ENCODE peak calls at places on chromosome 18, in five cellular contexts. One of them, this sample, is unnamed.
A peak's percentile ranks its signal among the peaks of the same experiment; 100 is the strongest.

GRCh38 chr18:69956655-69957054 is 9.0 kb upstream of the CD226 start:
- DNase-seq in mesenchymal stem cell: no peak
- DNase-seq in mammary epithelial cell: no peak
- DNase-seq in OCI-LY7: no peak
- DNase-seq in A549: no peak
- DNase-seq in this sample: no peak

GRCh38 chr18:24764766-24765165 is 304.3 kb downstream of the HRH4 start:
- DNase-seq in A549: no peak
- DNase-seq in mammary epithelial cell: no peak
- DNase-seq in mesenchymal stem cell: no peak
- DNase-seq in OCI-LY7: no peak
- DNase-seq in this sample: no peak

GRCh38 chr18:45901654-45902210 is 65.4 kb downstream of the EPG5 start:
- DNase-seq in mesenchymal stem cell: no peak
- DNase-seq in A549: no peak
- DNase-seq in OCI-LY7: no peak
- DNase-seq in mammary epithelial cell: no peak
- DNase-seq in this sample: no peak

GRCh38 chr18:68916734-68917133 is 118.9 kb downstream of the CCDC102B start:
- DNase-seq in A549: no peak
- DNase-seq in mesenchymal stem cell: no peak
- DNase-seq in OCI-LY7: no peak
- DNase-seq in mammary epithelial cell: peak; percentile 94
- DNase-seq in this sample: no peak

GRCh38 chr18:3097082-3097481 is 84.1 kb upstream of the LPIN2 start:
- DNase-seq in mesenchymal stem cell: no peak
- DNase-seq in mammary epithelial cell: no peak
- DNase-seq in A549: no peak
- DNase-seq in OCI-LY7: no peak
- DNase-seq in this sample: no peak

GRCh38 chr18:38940863-38941531 is 1375.4 kb upstream of the CELF4 start:
- DNase-seq in A549: peak; percentile 1
- DNase-seq in mesenchymal stem cell: peak; percentile 89
- DNase-seq in mammary epithelial cell: peak; percentile 98
- DNase-seq in OCI-LY7: peak; percentile 28
- DNase-seq in this sample: peak; percentile 57

GRCh38 chr18:74368901-74369705 is 53.5 kb downstream of the C18orf63 start:
- DNase-seq in OCI-LY7: no peak
- DNase-seq in mammary epithelial cell: no peak
- DNase-seq in mesenchymal stem cell: no peak
- DNase-seq in A549: no peak
- DNase-seq in this sample: no peak

GRCh38 chr18:46573156-46573555 is 83.9 kb downstream of the LOXHD1 start:
- DNase-seq in mesenchymal stem cell: no peak
- DNase-seq in OCI-LY7: no peak
- DNase-seq in mammary epithelial cell: no peak
- DNase-seq in A549: no peak
- DNase-seq in this sample: no peak

GRCh38 chr18:22563098-22563707 is 145.5 kb upstream of the CTAGE1 start:
- DNase-seq in A549: peak; percentile 82
- DNase-seq in OCI-LY7: peak; percentile 39
- DNase-seq in mammary epithelial cell: peak; percentile 85
- DNase-seq in mesenchymal stem cell: peak; percentile 91
- DNase-seq in this sample: peak; percentile 94

GRCh38 chr18:9750606-9751304 is 42.7 kb downstream of the RAB31 start:
- DNase-seq in OCI-LY7: no peak
- DNase-seq in mammary epithelial cell: no peak
- DNase-seq in A549: no peak
- DNase-seq in mesenchymal stem cell: no peak
- DNase-seq in this sample: no peak

GRCh38 chr18:63216911-63217311 is 102.7 kb downstream of the BCL2 start:
- DNase-seq in mesenchymal stem cell: peak; percentile 16
- DNase-seq in OCI-LY7: no peak
- DNase-seq in A549: no peak
- DNase-seq in mammary epithelial cell: no peak
- DNase-seq in this sample: no peak

GRCh38 chr18:40258298-40258697 is 1696.7 kb upstream of the PIK3C3 start:
- DNase-seq in OCI-LY7: no peak
- DNase-seq in mesenchymal stem cell: peak; percentile 23
- DNase-seq in mammary epithelial cell: no peak
- DNase-seq in A549: no peak
- DNase-seq in this sample: no peak

GRCh38 chr18:45108754-45109153 is 428.1 kb downstream of the SETBP1 start:
- DNase-seq in mesenchymal stem cell: no peak
- DNase-seq in mammary epithelial cell: no peak
- DNase-seq in A549: no peak
- DNase-seq in OCI-LY7: no peak
- DNase-seq in this sample: no peak

GRCh38 chr18:3151379-3152264 is 68.1 kb downstream of the MYOM1 start:
- DNase-seq in mesenchymal stem cell: peak; percentile 48
- DNase-seq in OCI-LY7: peak; percentile 59
- DNase-seq in mammary epithelial cell: no peak
- DNase-seq in A549: peak; percentile 17
- DNase-seq in this sample: peak; percentile 2

GRCh38 chr18:25422230-25422629 is 70.3 kb upstream of the ZNF521 start:
- DNase-seq in mesenchymal stem cell: peak; percentile 54
- DNase-seq in A549: no peak
- DNase-seq in OCI-LY7: no peak
- DNase-seq in mammary epithelial cell: no peak
- DNase-seq in this sample: no peak

GRCh38 chr18:22408059-22408458 is 9.7 kb downstream of the CTAGE1 start:
- DNase-seq in OCI-LY7: peak; percentile 1
- DNase-seq in mesenchymal stem cell: no peak
- DNase-seq in A549: no peak
- DNase-seq in mammary epithelial cell: no peak
- DNase-seq in this sample: no peak

GRCh38 chr18:21831413-21831831 is 90.8 kb downstream of the MIB1 start:
- DNase-seq in mesenchymal stem cell: peak; percentile 19
- DNase-seq in mammary epithelial cell: no peak
- DNase-seq in A549: no peak
- DNase-seq in OCI-LY7: no peak
- DNase-seq in this sample: no peak

GRCh38 chr18:9017900-9018217 is 84.6 kb upstream of the NDUFV2 start:
- DNase-seq in OCI-LY7: no peak
- DNase-seq in mammary epithelial cell: peak; percentile 58
- DNase-seq in A549: no peak
- DNase-seq in mesenchymal stem cell: peak; percentile 86
- DNase-seq in this sample: peak; percentile 70

GRCh38 chr18:68233043-68233442 is 481.9 kb downstream of the TMX3 start:
- DNase-seq in A549: no peak
- DNase-seq in mammary epithelial cell: no peak
- DNase-seq in mesenchymal stem cell: no peak
- DNase-seq in OCI-LY7: no peak
- DNase-seq in this sample: no peak

GRCh38 chr18:42048150-42048549 is 93.1 kb downstream of the PIK3C3 start:
- DNase-seq in mesenchymal stem cell: peak; percentile 91
- DNase-seq in A549: no peak
- DNase-seq in mammary epithelial cell: peak; percentile 86
- DNase-seq in OCI-LY7: no peak
- DNase-seq in this sample: peak; percentile 81

GRCh38 chr18:34991561-34991960 is 49.7 kb upstream of the MAPRE2 start:
- DNase-seq in mammary epithelial cell: peak; percentile 85
- DNase-seq in A549: no peak
- DNase-seq in mesenchymal stem cell: no peak
- DNase-seq in OCI-LY7: no peak
- DNase-seq in this sample: no peak

GRCh38 chr18:34991152-34991551 is 50.1 kb upstream of the MAPRE2 start:
- DNase-seq in mesenchymal stem cell: no peak
- DNase-seq in OCI-LY7: no peak
- DNase-seq in mammary epithelial cell: no peak
- DNase-seq in A549: no peak
- DNase-seq in this sample: no peak

GRCh38 chr18:34985963-34986362 is 55.2 kb upstream of the MAPRE2 start:
- DNase-seq in mesenchymal stem cell: no peak
- DNase-seq in mammary epithelial cell: no peak
- DNase-seq in A549: no peak
- DNase-seq in OCI-LY7: no peak
- DNase-seq in this sample: no peak

GRCh38 chr18:34993289-34993688 is 47.9 kb upstream of the MAPRE2 start:
- DNase-seq in OCI-LY7: no peak
- DNase-seq in mesenchymal stem cell: no peak
- DNase-seq in mammary epithelial cell: peak; percentile 74
- DNase-seq in A549: no peak
- DNase-seq in this sample: no peak

DNA sequence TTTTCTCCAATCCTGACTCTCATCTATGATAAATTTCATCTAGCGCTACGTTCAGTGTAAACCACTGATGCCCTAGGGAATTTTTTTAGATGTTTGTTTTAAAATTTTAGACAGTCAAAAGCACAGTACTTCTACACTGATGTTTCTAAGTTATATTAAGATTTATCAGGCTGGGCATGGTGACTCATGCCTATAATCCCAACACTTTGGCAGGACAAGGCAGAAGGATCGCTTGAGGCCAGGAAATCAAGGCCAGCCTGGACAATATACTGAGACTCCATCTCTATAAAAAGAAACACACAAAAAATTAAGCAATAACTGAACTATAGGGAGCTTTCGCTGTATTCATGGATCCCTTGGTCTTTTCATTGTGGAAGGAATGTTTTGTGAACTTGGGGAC is 50.6 kb upstream of the MAPRE2 start:
- DNase-seq in A549: no peak
- DNase-seq in mammary epithelial cell: peak; percentile 80
- DNase-seq in OCI-LY7: no peak
- DNase-seq in mesenchymal stem cell: peak; percentile 68
- DNase-seq in this sample: peak; percentile 42
- H3K27ac ChIP-seq in A549: no peak overlapping the region
- H3K27ac ChIP-seq in mammary epithelial cell: peak overlapping the region; percentile 76
- H3K27ac ChIP-seq in OCI-LY7: no peak overlapping the region
- H3K27ac ChIP-seq in mesenchymal stem cell: no peak overlapping the region
- H3K27ac ChIP-seq in this sample: no peak overlapping the region

DNA sequence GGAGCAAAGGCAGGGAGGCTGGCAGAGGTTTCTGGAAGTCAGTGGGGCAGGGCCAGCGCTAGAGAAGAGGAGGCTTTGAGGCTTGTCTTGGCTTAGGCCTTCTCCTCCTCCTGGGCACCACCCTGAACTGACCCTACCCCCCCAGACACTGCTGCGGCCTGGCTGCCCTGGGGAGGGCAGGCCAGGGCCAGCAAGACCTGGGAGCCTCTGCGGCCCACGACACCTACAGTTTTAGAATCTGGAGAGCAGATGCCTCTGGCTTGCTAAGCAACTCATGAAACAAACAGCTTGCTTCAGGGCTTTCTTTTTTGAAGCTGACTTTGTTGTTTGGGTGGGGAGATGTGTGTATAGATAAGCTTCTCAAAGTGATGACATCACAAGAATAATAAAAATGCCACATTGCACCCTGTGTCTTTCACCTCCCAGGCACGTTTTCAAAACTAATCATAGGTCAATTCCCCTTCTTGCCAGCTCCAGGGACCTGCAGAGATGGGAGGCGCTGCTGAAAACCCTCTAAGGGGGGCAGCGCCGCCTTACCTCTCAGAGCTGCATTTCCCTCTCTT is 46.2 kb upstream of the SMAD7 start:
- DNase-seq in mesenchymal stem cell: peak; percentile 94
- DNase-seq in OCI-LY7: no peak
- DNase-seq in A549: peak; percentile 64
- DNase-seq in mammary epithelial cell: peak; percentile 91
- DNase-seq in this sample: peak; percentile 89
- H3K4me2 ChIP-seq in mesenchymal stem cell: no peak overlapping the region
- H3K4me2 ChIP-seq in OCI-LY7: no peak overlapping the region
- H3K4me2 ChIP-seq in A549: peak overlapping the region; percentile 96
- H3K4me2 ChIP-seq in mammary epithelial cell: peak overlapping the region; percentile 28
- H3K4me2 ChIP-seq in this sample: peak overlapping the region; percentile 81

GRCh38 chr18:32870611-32871010 is 97.8 kb upstream of the KLHL14 start:
- DNase-seq in A549: no peak
- DNase-seq in mammary epithelial cell: no peak
- DNase-seq in OCI-LY7: no peak
- DNase-seq in mesenchymal stem cell: no peak
- DNase-seq in this sample: no peak

GRCh38 chr18:32877371-32877770 is 104.5 kb upstream of the KLHL14 start:
- DNase-seq in mammary epithelial cell: no peak
- DNase-seq in A549: no peak
- DNase-seq in mesenchymal stem cell: no peak
- DNase-seq in OCI-LY7: no peak
- DNase-seq in this sample: no peak

GRCh38 chr18:32879497-32879896 is 106.7 kb upstream of the KLHL14 start:
- DNase-seq in mesenchymal stem cell: no peak
- DNase-seq in A549: no peak
- DNase-seq in OCI-LY7: no peak
- DNase-seq in mammary epithelial cell: no peak
- DNase-seq in this sample: peak; percentile 89

GRCh38 chr18:32881009-32881408 is 108.2 kb upstream of the KLHL14 start:
- DNase-seq in mammary epithelial cell: no peak
- DNase-seq in A549: no peak
- DNase-seq in mesenchymal stem cell: no peak
- DNase-seq in OCI-LY7: peak; percentile 10
- DNase-seq in this sample: no peak

DNA sequence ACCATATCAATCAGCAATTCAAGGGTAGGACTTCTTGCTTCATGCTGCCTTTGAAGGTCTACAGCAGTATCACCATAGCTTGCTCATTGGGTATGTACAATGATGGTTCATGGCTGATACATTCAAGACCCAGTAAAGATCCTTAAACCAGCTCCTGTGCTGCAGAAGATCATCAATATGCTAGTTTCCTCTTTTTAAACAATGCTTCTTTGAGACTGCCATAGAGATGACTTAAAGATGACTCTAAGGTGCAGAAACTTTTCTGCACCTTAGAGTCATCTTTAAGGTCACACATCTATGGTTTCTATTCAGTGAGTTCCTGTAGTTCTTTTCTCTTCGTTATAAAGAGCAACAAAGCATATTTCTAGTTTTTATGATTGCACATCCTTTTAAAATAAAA is 102.8 kb upstream of the KLHL14 start:
- DNase-seq in mesenchymal stem cell: no peak
- DNase-seq in OCI-LY7: no peak
- DNase-seq in A549: no peak
- DNase-seq in mammary epithelial cell: no peak
- DNase-seq in this sample: no peak
- H3K27ac ChIP-seq in mesenchymal stem cell: no peak overlapping the region
- H3K27ac ChIP-seq in OCI-LY7: no peak overlapping the region
- H3K27ac ChIP-seq in A549: no peak overlapping the region
- H3K27ac ChIP-seq in mammary epithelial cell: no peak overlapping the region
- H3K27ac ChIP-seq in this sample: no peak overlapping the region

GRCh38 chr18:12516049-12516677 is 108.4 kb downstream of the PRELID3A start:
- DNase-seq in A549: no peak
- DNase-seq in mammary epithelial cell: no peak
- DNase-seq in OCI-LY7: no peak
- DNase-seq in mesenchymal stem cell: peak; percentile 23
- DNase-seq in this sample: no peak

GRCh38 chr18:12518326-12518725 is 110.6 kb downstream of the PRELID3A start:
- DNase-seq in A549: no peak
- DNase-seq in OCI-LY7: no peak
- DNase-seq in mesenchymal stem cell: peak; percentile 39
- DNase-seq in mammary epithelial cell: no peak
- DNase-seq in this sample: no peak

GRCh38 chr18:12518832-12519534 is 111.3 kb downstream of the PRELID3A start:
- DNase-seq in mesenchymal stem cell: no peak
- DNase-seq in mammary epithelial cell: no peak
- DNase-seq in OCI-LY7: no peak
- DNase-seq in A549: no peak
- DNase-seq in this sample: no peak

GRCh38 chr18:12515550-12515949 is 107.8 kb downstream of the PRELID3A start:
- DNase-seq in A549: no peak
- DNase-seq in mammary epithelial cell: no peak
- DNase-seq in OCI-LY7: no peak
- DNase-seq in mesenchymal stem cell: no peak
- DNase-seq in this sample: no peak

GRCh38 chr18:12517142-12517541 is 109.4 kb downstream of the PRELID3A start:
- DNase-seq in OCI-LY7: no peak
- DNase-seq in A549: no peak
- DNase-seq in mammary epithelial cell: no peak
- DNase-seq in mesenchymal stem cell: no peak
- DNase-seq in this sample: no peak
- H3K4me2 ChIP-seq in OCI-LY7: no peak overlapping the region
- H3K4me2 ChIP-seq in A549: no peak overlapping the region
- H3K4me2 ChIP-seq in mammary epithelial cell: no peak overlapping the region
- H3K4me2 ChIP-seq in mesenchymal stem cell: no peak overlapping the region
- H3K4me2 ChIP-seq in this sample: no peak overlapping the region

GRCh38 chr18:6638470-6638869 is 91.0 kb upstream of the ARHGAP28 start:
- DNase-seq in mammary epithelial cell: no peak
- DNase-seq in mesenchymal stem cell: no peak
- DNase-seq in OCI-LY7: no peak
- DNase-seq in A549: no peak
- DNase-seq in this sample: no peak
- H3K27ac ChIP-seq in mammary epithelial cell: no peak overlapping the region
- H3K27ac ChIP-seq in mesenchymal stem cell: no peak overlapping the region
- H3K27ac ChIP-seq in OCI-LY7: no peak overlapping the region
- H3K27ac ChIP-seq in A549: no peak overlapping the region
- H3K27ac ChIP-seq in this sample: no peak overlapping the region

This sample was measured in astrocyte.